ENCODE peak calls at places on chromosomes 2 and 18, in five cellular contexts. G is A549; D is stimulated activated CD4-positive, alpha-beta T cell treated with anti-CD3 and anti-CD28 coated beads, Interleukin-15, amount 100 ng/mL, for 1 hour; L is caudate nucleus; H is MV-4-11. F is an unnamed sample.

GRCh38 chr18:46497129-46497528 is 159.9 kb downstream of the LOXHD1 start:
- DNase-seq in G (no peak), D (no peak), L (no peak), H (peak), F (no peak)

GRCh38 chr2:194002699-194003368 is 1654.2 kb upstream of the SLC39A10 start:
- DNase-seq in G (no peak), D (no peak), L (no peak), H (no peak), F (no peak)

GRCh38 chr2:71930073-71930681 is 217.5 kb downstream of the CYP26B1 start:
- DNase-seq in G (no peak), D (no peak), L (no peak), H (no peak), F (no peak)

GRCh38 chr2:239874636-239875356 is 150.3 kb downstream of the NDUFA10 start:
- DNase-seq in G (no peak), D (no peak), L (no peak), H (no peak), F (no peak)

GRCh38 chr18:32298289-32298688 is 108.5 kb downstream of the MEP1B start:
- DNase-seq in G (no peak), D (no peak), L (no peak), H (no peak), F (no peak)

GRCh38 chr2:1929962-1930361 is 185.6 kb upstream of the PXDN start:
- DNase-seq in G (no peak), D (no peak), L (no peak), H (no peak), F (no peak)

GRCh38 chr2:241617431-241618154 is 19.4 kb downstream of the THAP4 start:
- DNase-seq in G (no peak), D (no peak), L (no peak), H (no peak), F (peak)

GRCh38 chr2:101710036-101710689 is 12.7 kb downstream of the MAP4K4 start:
- DNase-seq in G (no peak), D (no peak), L (no peak), H (no peak), F (no peak)

GRCh38 chr2:230671117-230671516 is 41.5 kb upstream of the CAB39 start:
- DNase-seq in G (no peak), D (no peak), L (no peak), H (no peak), F (no peak)

GRCh38 chr2:134120160-134120717 is 133.6 kb upstream of the MGAT5 start:
- DNase-seq in G (no peak), D (no peak), L (no peak), H (no peak), F (no peak)

GRCh38 chr2:234158812-234159211 is 108.3 kb downstream of the SPP2 start:
- DNase-seq in G (no peak), D (no peak), L (no peak), H (peak), F (no peak)

GRCh38 chr2:224412064-224412921 is 10.4 kb upstream of the FAM124B start:
- DNase-seq in G (no peak), D (no peak), L (no peak), H (no peak), F (no peak)